ENCODE peak calls at places on chromosome 19, in eight cellular contexts. X, I, F, C, Y, E, D and H are unnamed samples.
A peak's percentile ranks its signal among the peaks of the same experiment; 100 is the strongest.

GRCh38 chr19:48752511-48753365 is at the start of gene FUT1:
- DNase-seq in X (peak; percentile 81), I (peak; percentile 89), F (no peak), C (no peak), Y (peak; percentile 76), E (peak; percentile 94), D (peak; percentile 83), H (peak; percentile 89)

GRCh38 chr19:18431351-18432197 is 6.4 kb downstream of the ISYNA1 start:
- DNase-seq in X (no peak), I (no peak), F (no peak), C (no peak), Y (no peak), E (no peak), D (no peak), H (no peak)

GRCh38 chr19:55175117-55175867 is 4.8 kb downstream of the SYT5 start:
- DNase-seq in X (no peak), I (no peak), F (no peak), C (no peak), Y (no peak), E (no peak), D (no peak), H (no peak)

GRCh38 chr19:41844601-41845000 is at the start of gene LYPD4:
- DNase-seq in X (no peak), I (no peak), F (no peak), C (no peak), Y (no peak), E (no peak), D (no peak), H (no peak)

GRCh38 chr19:999379-999719 is 870 bp upstream of the GRIN3B start:
- DNase-seq in X (no peak), I (no peak), F (no peak), C (no peak), Y (no peak), E (no peak), D (no peak), H (no peak)

GRCh38 chr19:57687363-57688010 is 5.7 kb downstream of the ZNF551 start:
- DNase-seq in X (no peak), I (no peak), F (no peak), C (no peak), Y (no peak), E (no peak), D (no peak), H (no peak)

GRCh38 chr19:48925240-48925843 is 8.2 kb upstream of the DHDH start:
- DNase-seq in X (no peak), I (peak; percentile 60), F (no peak), C (no peak), Y (no peak), E (no peak), D (no peak), H (no peak)

GRCh38 chr19:30076751-30077670 is 135.0 kb downstream of the URI1 start:
- DNase-seq in X (no peak), I (no peak), F (no peak), C (no peak), Y (peak; percentile 3), E (no peak), D (peak; percentile 21), H (no peak)

GRCh38 chr19:3980353-3981251 is 4.7 kb downstream of the EEF2 start:
- DNase-seq in X (no peak), I (no peak), F (no peak), C (peak; percentile 8), Y (no peak), E (peak; percentile 17), D (no peak), H (no peak)

GRCh38 chr19:17711851-17712250 is 7.4 kb upstream of the MAP1S start:
- DNase-seq in X (no peak), I (no peak), F (no peak), C (no peak), Y (no peak), E (no peak), D (no peak), H (no peak)

GRCh38 chr19:50952890-50953289 is at the start of gene KLK5:
- DNase-seq in X (no peak), I (no peak), F (no peak), C (no peak), Y (no peak), E (no peak), D (no peak), H (no peak)

GRCh38 chr19:31271569-31271911 is 77.7 kb downstream of the TSHZ3 start:
- DNase-seq in X (no peak), I (no peak), F (no peak), C (no peak), Y (no peak), E (no peak), D (no peak), H (no peak)

GRCh38 chr19:3065675-3066357 is 3.5 kb upstream of the TLE5 start:
- DNase-seq in X (no peak), I (no peak), F (no peak), C (no peak), Y (peak; percentile 79), E (peak; percentile 56), D (no peak), H (no peak)

GRCh38 chr19:46471778-46472543 is 598 bp upstream of the PNMA8A start:
- DNase-seq in X (no peak), I (no peak), F (no peak), C (no peak), Y (no peak), E (no peak), D (no peak), H (no peak)
- H3K4me3 ChIP-seq in X (peak overlapping the region; percentile 53), I (no peak overlapping the region), F (peak overlapping the region; percentile 38), C (peak overlapping the region; percentile 51), Y (peak overlapping the region; percentile 31), E (peak overlapping the region; percentile 6), D (peak overlapping the region; percentile 32), H (peak overlapping the region; percentile 34)

GRCh38 chr19:47435196-47435595 is 15.9 kb upstream of the MEIS3 start:
- DNase-seq in X (no peak), I (no peak), F (no peak), C (no peak), Y (no peak), E (no peak), D (no peak), H (no peak)

GRCh38 chr19:47434088-47434487 is 14.8 kb upstream of the MEIS3 start:
- DNase-seq in X (no peak), I (no peak), F (no peak), C (no peak), Y (no peak), E (no peak), D (no peak), H (no peak)

GRCh38 chr19:47432091-47432490 is 12.8 kb upstream of the MEIS3 start:
- DNase-seq in X (no peak), I (no peak), F (no peak), C (no peak), Y (no peak), E (no peak), D (no peak), H (no peak)

GRCh38 chr19:47432499-47432898 is 13.2 kb upstream of the MEIS3 start:
- DNase-seq in X (no peak), I (no peak), F (no peak), C (no peak), Y (no peak), E (no peak), D (no peak), H (no peak)

GRCh38 chr19:47433121-47433520 is 13.8 kb upstream of the MEIS3 start:
- DNase-seq in X (no peak), I (no peak), F (no peak), C (no peak), Y (no peak), E (no peak), D (no peak), H (no peak)
- H3K27me3 ChIP-seq in X (peaks cover 50% of the 10 kb centered on the region), I (no peaks in the 10 kb centered on the region), F (peaks cover 95% of the 10 kb centered on the region), C (no peaks in the 10 kb centered on the region), Y (peaks cover 83% of the 10 kb centered on the region), E (peaks cover 10% of the 10 kb centered on the region), D (no peaks in the 10 kb centered on the region), H (no peaks in the 10 kb centered on the region)

GRCh38 chr19:13087295-13087694 is 15.4 kb downstream of the LYL1 start:
- DNase-seq in X (no peak), I (no peak), F (no peak), C (no peak), Y (no peak), E (no peak), D (no peak), H (no peak)

GRCh38 chr19:13089857-13090507 is 12.7 kb downstream of the LYL1 start:
- DNase-seq in X (no peak), I (no peak), F (no peak), C (no peak), Y (no peak), E (no peak), D (no peak), H (no peak)

GRCh38 chr19:13090511-13091231 is 12.0 kb downstream of the LYL1 start:
- DNase-seq in X (no peak), I (no peak), F (no peak), C (no peak), Y (no peak), E (no peak), D (no peak), H (no peak)

GRCh38 chr19:13087795-13088537 is 14.7 kb downstream of the LYL1 start:
- DNase-seq in X (no peak), I (no peak), F (no peak), C (no peak), Y (no peak), E (no peak), D (no peak), H (no peak)

GRCh38 chr19:13089139-13089856 is 13.4 kb downstream of the LYL1 start:
- DNase-seq in X (no peak), I (no peak), F (no peak), C (no peak), Y (no peak), E (no peak), D (no peak), H (no peak)
- TF ChIP-seq POLR2A in X (no peak), I (no peak), F (no peak), C (no peak), Y (no peak), E (no peak), D (no peak), H (no peak)

GRCh38 chr19:34835952-34836351 is 62.9 kb upstream of the ZNF599 start:
- DNase-seq in X (no peak), I (no peak), F (no peak), C (no peak), Y (no peak), E (no peak), D (no peak), H (no peak)

GRCh38 chr19:34838753-34839431 is 65.9 kb upstream of the ZNF599 start:
- DNase-seq in X (no peak), I (no peak), F (no peak), C (no peak), Y (peak; percentile 31), E (peak; percentile 41), D (peak; percentile 82), H (no peak)

GRCh38 chr19:34837262-34837661 is 64.2 kb upstream of the ZNF599 start:
- DNase-seq in X (peak; percentile 81), I (no peak), F (no peak), C (no peak), Y (peak; percentile 20), E (no peak), D (peak; percentile 69), H (peak; percentile 46)

GRCh38 chr19:34841780-34842179 is 68.8 kb upstream of the ZNF599 start:
- DNase-seq in X (no peak), I (no peak), F (no peak), C (no peak), Y (no peak), E (no peak), D (no peak), H (no peak)

DNA sequence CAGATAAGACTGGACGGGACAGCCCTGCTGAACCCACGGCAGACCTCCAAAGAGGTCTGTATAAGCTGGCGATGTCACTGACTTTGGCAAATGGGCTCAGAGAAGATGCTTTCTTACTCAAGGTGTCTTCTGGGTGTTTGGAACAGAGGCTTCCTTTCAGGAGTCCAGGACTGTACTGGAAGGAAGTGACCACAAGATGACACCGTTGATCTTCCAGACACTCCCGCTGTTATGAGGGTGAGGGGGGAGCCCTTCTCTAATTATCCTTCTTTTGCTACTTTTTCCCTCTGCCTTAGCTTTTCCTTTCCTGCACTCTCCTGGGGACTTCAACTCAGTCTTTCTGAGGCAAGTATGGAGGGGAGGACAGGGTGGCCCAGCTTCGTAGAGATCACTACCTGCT is 65.2 kb upstream of the ZNF599 start:
- DNase-seq in X (no peak), I (peak; percentile 8), F (no peak), C (no peak), Y (no peak), E (no peak), D (no peak), H (no peak)
- H3K4me3 ChIP-seq in X (no peak overlapping the region), I (no peak overlapping the region), F (no peak overlapping the region), C (no peak overlapping the region), Y (no peak overlapping the region), E (no peak overlapping the region), D (peak overlapping the region; percentile 34), H (no peak overlapping the region)